ENCODE peak calls at places on chromosomes 5 and 9, in five cellular contexts. One of them, this sample, is unnamed.
A peak's percentile ranks its signal among the peaks of the same experiment; 100 is the strongest.

GRCh38 chr5:111143910-111144309 is 51.8 kb downstream of the WDR36 start:
- DNase-seq in K562: no peak
- DNase-seq in GM23338: no peak
- DNase-seq in A549: no peak
- DNase-seq in HepG2: no peak
- DNase-seq in this sample: no peak

GRCh38 chr5:130400091-130400490 is 495.8 kb downstream of the CHSY3 start:
- DNase-seq in A549: peak; percentile 36
- DNase-seq in HepG2: peak; percentile 7
- DNase-seq in GM23338: no peak
- DNase-seq in K562: no peak
- DNase-seq in this sample: no peak

GRCh38 chr5:172910828-172911627 is 48.2 kb upstream of the RPL26L1 start:
- DNase-seq in HepG2: peak; percentile 27
- DNase-seq in A549: peak; percentile 67
- DNase-seq in K562: no peak
- DNase-seq in GM23338: peak; percentile 36
- DNase-seq in this sample: peak; percentile 61

GRCh38 chr9:613771-614347 is 227.6 kb upstream of the DMRT1 start:
- DNase-seq in K562: peak; percentile 18
- DNase-seq in GM23338: peak; percentile 83
- DNase-seq in HepG2: peak; percentile 88
- DNase-seq in A549: peak; percentile 43
- DNase-seq in this sample: peak; percentile 8

GRCh38 chr5:163794993-163795392 is 289.6 kb downstream of the MAT2B start:
- DNase-seq in A549: no peak
- DNase-seq in HepG2: no peak
- DNase-seq in K562: no peak
- DNase-seq in GM23338: no peak
- DNase-seq in this sample: no peak

GRCh38 chr5:12204761-12205160 is 300.5 kb upstream of the CTNND2 start:
- DNase-seq in K562: no peak
- DNase-seq in HepG2: no peak
- DNase-seq in A549: no peak
- DNase-seq in GM23338: no peak
- DNase-seq in this sample: no peak

GRCh38 chr5:31415009-31415923 is 116.6 kb downstream of the DROSHA start:
- DNase-seq in K562: no peak
- DNase-seq in HepG2: no peak
- DNase-seq in A549: no peak
- DNase-seq in GM23338: no peak
- DNase-seq in this sample: no peak

GRCh38 chr9:137311171-137311970 is 9.3 kb upstream of the NRARP start:
- DNase-seq in GM23338: no peak
- DNase-seq in HepG2: no peak
- DNase-seq in A549: no peak
- DNase-seq in K562: peak; percentile 66
- DNase-seq in this sample: no peak

GRCh38 chr9:98767196-98767595 is 29.2 kb downstream of the ANKS6 start:
- DNase-seq in HepG2: no peak
- DNase-seq in K562: no peak
- DNase-seq in GM23338: no peak
- DNase-seq in A549: no peak
- DNase-seq in this sample: no peak

GRCh38 chr5:39547548-39548154 is 122.9 kb upstream of the DAB2 start:
- DNase-seq in K562: peak; percentile 54
- DNase-seq in A549: peak; percentile 49
- DNase-seq in GM23338: peak; percentile 74
- DNase-seq in HepG2: peak; percentile 41
- DNase-seq in this sample: no peak

GRCh38 chr5:78495800-78496199 is 135.4 kb downstream of the SCAMP1 start:
- DNase-seq in GM23338: peak; percentile 79
- DNase-seq in A549: no peak
- DNase-seq in HepG2: no peak
- DNase-seq in K562: no peak
- DNase-seq in this sample: no peak

GRCh38 chr5:65338606-65339151 is 143.0 kb downstream of the ADAMTS6 start:
- DNase-seq in K562: no peak
- DNase-seq in GM23338: no peak
- DNase-seq in A549: no peak
- DNase-seq in HepG2: no peak
- DNase-seq in this sample: no peak

GRCh38 chr5:101517795-101518194 is 614.7 kb upstream of the ST8SIA4 start:
- DNase-seq in HepG2: no peak
- DNase-seq in GM23338: no peak
- DNase-seq in A549: no peak
- DNase-seq in K562: no peak
- DNase-seq in this sample: no peak

GRCh38 chr5:98398465-98398864 is 375.0 kb upstream of the RGMB start:
- DNase-seq in A549: no peak
- DNase-seq in HepG2: no peak
- DNase-seq in K562: no peak
- DNase-seq in GM23338: no peak
- DNase-seq in this sample: no peak

GRCh38 chr5:173004447-173004846 is 20.9 kb downstream of the ATP6V0E1 start:
- DNase-seq in A549: no peak
- DNase-seq in K562: no peak
- DNase-seq in HepG2: no peak
- DNase-seq in GM23338: no peak
- DNase-seq in this sample: no peak

GRCh38 chr5:56561-57290 is 35.2 kb upstream of the PLEKHG4B start:
- DNase-seq in HepG2: no peak
- DNase-seq in K562: peak; percentile 56
- DNase-seq in GM23338: peak; percentile 90
- DNase-seq in A549: no peak
- DNase-seq in this sample: no peak

GRCh38 chr9:116585896-116586295 is 101.2 kb upstream of the TRIM32 start:
- DNase-seq in K562: no peak
- DNase-seq in HepG2: no peak
- DNase-seq in GM23338: no peak
- DNase-seq in A549: no peak
- DNase-seq in this sample: no peak

GRCh38 chr9:105405514-105406131 is 42.2 kb upstream of the FSD1L start:
- DNase-seq in A549: no peak
- DNase-seq in K562: no peak
- DNase-seq in GM23338: no peak
- DNase-seq in HepG2: no peak
- DNase-seq in this sample: peak; percentile 85

GRCh38 chr9:34001951-34002350 is 46.7 kb downstream of the UBAP2 start:
- DNase-seq in GM23338: no peak
- DNase-seq in K562: no peak
- DNase-seq in HepG2: no peak
- DNase-seq in A549: no peak
- DNase-seq in this sample: no peak

GRCh38 chr5:41408676-41409443 is 101.5 kb downstream of the PLCXD3 start:
- DNase-seq in A549: no peak
- DNase-seq in GM23338: no peak
- DNase-seq in HepG2: no peak
- DNase-seq in K562: no peak
- DNase-seq in this sample: no peak

GRCh38 chr5:137328991-137329390 is 170.1 kb downstream of the SPOCK1 start:
- DNase-seq in HepG2: no peak
- DNase-seq in GM23338: no peak
- DNase-seq in A549: no peak
- DNase-seq in K562: no peak
- DNase-seq in this sample: no peak

GRCh38 chr5:139403787-139404483 is at the start of gene SPATA24:
- DNase-seq in A549: peak; percentile 97
- DNase-seq in K562: peak; percentile 99
- DNase-seq in HepG2: peak; percentile 89
- DNase-seq in GM23338: peak; percentile 100
- DNase-seq in this sample: peak; percentile 95

GRCh38 chr5:76451046-76451701 is 48.1 kb downstream of the IQGAP2 start:
- DNase-seq in A549: no peak
- DNase-seq in HepG2: no peak
- DNase-seq in GM23338: no peak
- DNase-seq in K562: no peak
- DNase-seq in this sample: no peak

GRCh38 chr5:2188661-2189060 is 305.9 kb upstream of the IRX4 start:
- DNase-seq in GM23338: no peak
- DNase-seq in K562: no peak
- DNase-seq in HepG2: no peak
- DNase-seq in A549: no peak
- DNase-seq in this sample: no peak

GRCh38 chr5:154190652-154191304 is at the start of gene GALNT10:
- DNase-seq in A549: peak; percentile 59
- DNase-seq in HepG2: peak; percentile 23
- DNase-seq in K562: peak; percentile 87
- DNase-seq in GM23338: peak; percentile 73
- DNase-seq in this sample: no peak

GRCh38 chr5:154193176-154193575 is 2.6 kb downstream of the GALNT10 start:
- DNase-seq in GM23338: no peak
- DNase-seq in A549: no peak
- DNase-seq in HepG2: no peak
- DNase-seq in K562: no peak
- DNase-seq in this sample: no peak

GRCh38 chr5:154189819-154190651 is 498 bp upstream of the GALNT10 start:
- DNase-seq in K562: peak; percentile 90
- DNase-seq in A549: peak; percentile 91
- DNase-seq in GM23338: peak; percentile 92
- DNase-seq in HepG2: peak; percentile 61
- DNase-seq in this sample: no peak

GRCh38 chr5:154193636-154194035 is 3.1 kb downstream of the GALNT10 start:
- DNase-seq in GM23338: no peak
- DNase-seq in K562: no peak
- DNase-seq in A549: no peak
- DNase-seq in HepG2: no peak
- DNase-seq in this sample: no peak

GRCh38 chr5:154191467-154192261 is 1.1 kb downstream of the GALNT10 start:
- DNase-seq in A549: no peak
- DNase-seq in K562: no peak
- DNase-seq in HepG2: no peak
- DNase-seq in GM23338: no peak
- DNase-seq in this sample: no peak
- TF ChIP-seq JUNB in A549: no peak
- TF ChIP-seq JUNB in K562: no peak
- TF ChIP-seq JUNB in HepG2: no peak
- TF ChIP-seq JUNB in GM23338: no peak
- TF ChIP-seq JUNB in this sample: no peak

DNA sequence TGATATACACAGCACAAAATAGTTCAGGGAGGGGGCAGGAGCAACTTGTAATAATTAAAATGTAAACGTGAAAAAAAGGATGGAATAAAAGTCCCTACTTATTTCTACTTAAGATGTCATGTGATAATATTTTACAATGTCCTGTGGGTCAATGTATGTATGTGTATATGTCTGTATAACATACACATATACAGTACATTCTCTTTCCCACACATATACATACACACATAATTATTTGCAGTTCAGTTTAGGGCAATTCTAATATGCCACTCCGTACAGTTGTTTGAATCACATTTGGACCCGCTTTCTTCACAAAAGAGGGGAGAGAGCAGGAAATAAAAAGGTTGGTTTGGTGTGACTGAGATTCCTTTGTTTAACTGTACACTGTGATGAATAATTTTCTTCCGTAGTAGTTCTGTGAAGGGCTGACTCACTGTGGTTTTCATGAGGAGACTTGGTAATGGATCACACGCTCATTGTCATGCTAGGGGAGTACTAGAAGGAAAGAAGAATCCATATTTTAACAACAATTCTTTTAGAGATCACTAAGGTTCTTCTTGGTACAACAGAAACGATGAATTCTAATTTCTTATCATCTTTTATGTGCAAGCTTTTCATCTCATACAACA is 26.2 kb upstream of the ACOT12 start:
- DNase-seq in K562: peak; percentile 29
- DNase-seq in HepG2: no peak
- DNase-seq in A549: peak; percentile 47
- DNase-seq in GM23338: no peak
- DNase-seq in this sample: no peak
- TF ChIP-seq JUNB in K562: no peak
- TF ChIP-seq JUNB in HepG2: no peak
- TF ChIP-seq JUNB in A549: peak; percentile 40
- TF ChIP-seq JUNB in GM23338: no peak
- TF ChIP-seq JUNB in this sample: no peak

GRCh38 chr5:151142933-151143332 is 14.6 kb downstream of the ANXA6 start:
- DNase-seq in K562: no peak
- DNase-seq in GM23338: no peak
- DNase-seq in HepG2: no peak
- DNase-seq in A549: no peak
- DNase-seq in this sample: no peak
- TF ChIP-seq JUNB in K562: no peak
- TF ChIP-seq JUNB in GM23338: no peak
- TF ChIP-seq JUNB in HepG2: no peak
- TF ChIP-seq JUNB in A549: no peak
- TF ChIP-seq JUNB in this sample: no peak

GRCh38 chr5:127233590-127233989 is 57.0 kb upstream of the MEGF10 start:
- DNase-seq in HepG2: no peak
- DNase-seq in K562: no peak
- DNase-seq in GM23338: no peak
- DNase-seq in A549: no peak
- DNase-seq in this sample: no peak
- TF ChIP-seq JUNB in HepG2: no peak
- TF ChIP-seq JUNB in K562: no peak
- TF ChIP-seq JUNB in GM23338: no peak
- TF ChIP-seq JUNB in A549: no peak
- TF ChIP-seq JUNB in this sample: no peak